ENCODE peak calls at places on chromosomes 4 and X, in six cellular contexts. E is psoas muscle, F is Peyer's patch, P is upper lobe of left lung, W is fibroblast of lung, J is sigmoid colon. Z is an unnamed sample.

GRCh38 chrX:132092439-132093065 is 35.3 kb downstream of the FRMD7 start:
- DNase-seq in W (peak), J (no peak), F (peak), E (no peak), P (no peak), Z (no peak)

GRCh38 chrX:135973025-135973547 is 702 bp downstream of the MMGT1 start:
- DNase-seq in J (no peak), W (no peak), P (no peak), F (peak), E (no peak), Z (no peak)

GRCh38 chr4:7156273-7157139 is 35.8 kb upstream of the SORCS2 start:
- DNase-seq in J (peak), F (peak), E (peak), W (peak), P (no peak), Z (peak)

GRCh38 chrX:53356186-53356585 is 66.3 kb downstream of the SMC1A start:
- DNase-seq in W (no peak), P (peak), J (no peak), F (no peak), E (no peak), Z (no peak)

GRCh38 chr4:66235876-66236275 is 565.6 kb upstream of the EPHA5 start:
- DNase-seq in J (no peak), E (no peak), F (no peak), W (no peak), P (no peak), Z (no peak)

GRCh38 chr4:179678093-179678804 is 2236.0 kb upstream of the AGA start:
- DNase-seq in P (no peak), J (no peak), E (no peak), F (no peak), W (peak), Z (no peak)

GRCh38 chr4:33924239-33924638 is 2320.1 kb downstream of the ARAP2 start:
- DNase-seq in J (no peak), W (peak), E (no peak), F (no peak), P (no peak), Z (no peak)

GRCh38 chr4:1604706-1605205 is 79.4 kb downstream of the FAM53A start:
- DNase-seq in P (no peak), J (peak), W (no peak), E (peak), F (peak), Z (no peak)

GRCh38 chrX:151830911-151831310 is 81.8 kb upstream of the MAGEA4 start:
- DNase-seq in J (no peak), W (peak), F (no peak), P (no peak), E (no peak), Z (no peak)

GRCh38 chr4:86822136-86822535 is 27.0 kb downstream of the SLC10A6 start:
- DNase-seq in E (no peak), J (no peak), P (no peak), F (no peak), W (peak), Z (no peak)

GRCh38 chrX:2656243-2656836 is 34.8 kb upstream of the CD99 start:
- DNase-seq in P (no peak), F (no peak), W (no peak), J (no peak), E (no peak), Z (no peak)

GRCh38 chr4:110442309-110442708 is 33.6 kb upstream of the ENPEP start:
- DNase-seq in J (no peak), E (no peak), P (no peak), F (peak), W (no peak), Z (no peak)

GRCh38 chr4:104641427-104641826 is 146.7 kb upstream of the CXXC4 start:
- DNase-seq in J (no peak), E (no peak), W (no peak), F (no peak), P (no peak), Z (no peak)

GRCh38 chrX:13667940-13668339 is 15.0 kb downstream of the TCEANC start:
- DNase-seq in W (no peak), P (no peak), E (no peak), J (no peak), F (no peak), Z (no peak)

GRCh38 chrX:71372388-71372787 is 6.2 kb downstream of the TAF1 start:
- DNase-seq in P (no peak), F (no peak), J (no peak), W (no peak), E (no peak), Z (no peak)

GRCh38 chr4:157514711-157515110 is 294.2 kb downstream of the GRIA2 start:
- DNase-seq in P (no peak), J (no peak), F (no peak), W (no peak), E (no peak), Z (no peak)

GRCh38 chr4:151675366-151676060 is 85.3 kb downstream of the GATB start:
- DNase-seq in J (no peak), P (no peak), E (no peak), F (no peak), W (no peak), Z (no peak)

GRCh38 chr4:84596826-84597225 is 13.9 kb downstream of the CDS1 start:
- DNase-seq in J (no peak), E (no peak), P (no peak), W (no peak), F (peak), Z (no peak)

GRCh38 chr4:38600575-38600974 is 63.4 kb upstream of the KLF3 start:
- DNase-seq in P (no peak), E (no peak), F (no peak), W (no peak), J (no peak), Z (no peak)

GRCh38 chrX:17680732-17681413 is 56.4 kb upstream of the SCML1 start:
- DNase-seq in P (no peak), F (no peak), W (no peak), J (no peak), E (no peak), Z (no peak)

GRCh38 chr4:13705521-13706035 is 78.1 kb upstream of the BOD1L1 start:
- DNase-seq in W (no peak), E (no peak), F (peak), P (no peak), J (no peak), Z (no peak)

GRCh38 chrX:153583433-153583832 is 15.5 kb downstream of the CCNQ start:
- DNase-seq in W (peak), E (no peak), J (no peak), F (no peak), P (no peak), Z (no peak)

GRCh38 chr4:182246401-182247205 is 3.4 kb downstream of the TENM3 start:
- DNase-seq in W (peak), F (no peak), P (no peak), E (no peak), J (no peak), Z (no peak)
- TF ChIP-seq CTCF in W (no peak), F (no peak), P (no peak), E (no peak), J (no peak), Z (no peak)

GRCh38 chr4:184384056-184384809 is 90.1 kb downstream of the IRF2 start:
- DNase-seq in W (peak), F (peak), E (no peak), J (peak), P (no peak), Z (no peak)

GRCh38 chr4:184386271-184386781 is 88.0 kb downstream of the IRF2 start:
- DNase-seq in P (no peak), F (peak), J (no peak), W (no peak), E (no peak), Z (no peak)

GRCh38 chr4:184383497-184384055 is 90.8 kb downstream of the IRF2 start:
- DNase-seq in J (peak), E (no peak), W (peak), F (peak), P (no peak), Z (no peak)

GRCh38 chr4:184385705-184386141 is 88.6 kb downstream of the IRF2 start:
- DNase-seq in W (no peak), F (peak), P (no peak), J (peak), E (no peak), Z (no peak)

DNA sequence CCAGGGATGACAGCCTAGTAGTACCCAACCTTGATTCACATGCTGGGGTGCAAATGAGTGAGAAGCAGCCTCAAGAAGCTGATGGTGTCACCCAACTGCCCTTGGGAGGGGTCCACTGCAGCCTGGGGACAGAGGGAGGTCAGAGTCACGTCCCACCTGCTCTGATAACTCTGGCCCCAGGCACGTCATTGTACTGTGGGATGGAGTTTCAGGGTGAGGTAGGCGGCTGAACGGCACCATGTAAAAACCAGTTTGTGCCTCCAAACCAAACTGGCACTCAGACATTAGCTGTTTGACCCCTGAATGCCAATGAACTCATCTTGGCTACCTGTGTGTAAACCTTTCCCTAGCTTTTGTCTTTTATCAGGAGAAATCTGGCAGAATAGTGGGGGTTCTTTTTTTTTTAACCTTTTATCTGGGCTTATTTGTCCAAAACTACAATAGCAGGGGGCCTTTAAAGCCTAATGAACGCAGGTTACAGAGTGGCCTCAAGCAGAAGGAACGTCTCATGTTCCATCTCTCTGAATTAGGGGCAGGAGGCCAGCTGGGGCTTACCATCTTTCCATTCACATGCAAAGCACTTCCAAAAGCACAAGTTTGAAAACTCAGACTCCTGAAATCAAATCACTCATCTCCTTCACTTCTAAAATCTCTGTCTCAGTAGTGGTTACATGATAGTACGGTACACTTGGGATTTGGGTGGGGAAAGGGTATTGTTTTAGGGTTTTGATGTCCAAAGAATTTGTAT is 89.4 kb downstream of the IRF2 start:
- DNase-seq in E (no peak), F (no peak), W (no peak), P (no peak), J (no peak), Z (no peak)
- H3K4me3 ChIP-seq in E (peak), F (no peak), W (peak), P (no peak), J (no peak), Z (peak)

DNA sequence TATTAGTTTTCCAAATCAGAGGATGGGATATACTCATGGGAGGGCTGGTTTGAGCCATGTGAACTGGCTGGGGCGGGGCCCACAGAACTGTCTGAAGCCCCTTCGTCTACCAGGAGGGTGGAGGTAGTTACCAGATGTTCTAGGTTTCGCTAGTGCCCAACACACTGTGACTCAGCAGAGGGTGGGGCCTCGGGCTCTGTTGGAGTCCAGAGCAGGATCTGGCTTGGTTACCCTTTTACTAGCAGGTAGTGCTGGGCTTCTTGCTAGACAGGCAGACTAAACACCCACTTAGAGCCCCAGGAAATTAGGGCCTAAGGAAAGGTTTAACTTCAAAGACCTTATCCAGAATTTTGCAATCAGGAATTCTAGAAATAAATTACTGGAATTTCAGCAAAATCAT is 56.2 kb upstream of the CHRDL1 start:
- DNase-seq in E (peak), J (no peak), W (peak), F (no peak), P (no peak), Z (no peak)
- H3K27ac ChIP-seq in E (no peak), J (no peak), W (no peak), F (no peak), P (no peak), Z (no peak)

GRCh38 chrX:51641421-51642021 is 22.8 kb upstream of the CENPVL3 start:
- DNase-seq in P (no peak), F (no peak), J (no peak), W (peak), E (no peak), Z (no peak)
- TF ChIP-seq CTCF in P (no peak), F (no peak), J (peak), W (peak), E (peak), Z (no peak)

GRCh38 chr4:56656346-56656643 is 24.8 kb downstream of the HOPX start:
- DNase-seq in P (peak), J (no peak), E (peak), F (peak), W (no peak), Z (no peak)

GRCh38 chr4:56654238-56654632 is 26.9 kb downstream of the HOPX start:
- DNase-seq in J (no peak), E (no peak), F (peak), W (peak), P (no peak), Z (no peak)

GRCh38 chr4:56653461-56654237 is 27.4 kb downstream of the HOPX start:
- DNase-seq in J (no peak), P (no peak), W (peak), E (no peak), F (peak), Z (no peak)

GRCh38 chr4:56655627-56656345 is 25.3 kb downstream of the HOPX start:
- DNase-seq in P (peak), J (no peak), W (no peak), E (peak), F (peak), Z (no peak)

DNA sequence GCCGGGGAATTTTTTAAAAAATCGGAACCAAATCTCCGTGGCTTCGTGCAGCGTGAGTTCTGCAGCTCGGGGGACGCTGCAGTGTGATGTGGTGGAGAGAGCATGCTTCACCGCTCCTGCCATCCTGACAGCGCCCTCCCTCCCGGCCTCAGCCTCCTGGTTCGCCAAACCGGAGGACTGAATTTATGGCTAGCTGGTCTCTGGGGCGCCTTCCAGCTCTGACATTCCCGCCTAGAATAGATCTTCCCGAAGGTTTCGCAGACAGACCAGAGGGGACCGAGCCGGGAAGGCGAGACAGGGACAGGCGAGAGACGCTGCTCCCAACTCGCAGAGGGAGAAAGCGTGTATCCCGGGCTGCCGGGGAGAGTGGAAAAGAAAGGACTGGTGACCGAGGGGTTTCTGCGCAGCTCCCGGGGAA is 25.9 kb downstream of the HOPX start:
- DNase-seq in W (peak), E (peak), F (peak), J (peak), P (no peak), Z (no peak)
- H3K4me3 ChIP-seq in W (peak), E (peak), F (peak), J (peak), P (peak), Z (peak)

GRCh38 chr4:11634283-11634682 is 205.6 kb upstream of the HS3ST1 start:
- DNase-seq in E (no peak), P (no peak), W (no peak), J (no peak), F (peak), Z (no peak)

GRCh38 chr4:11632488-11632887 is 203.8 kb upstream of the HS3ST1 start:
- DNase-seq in J (no peak), F (no peak), E (no peak), W (no peak), P (no peak), Z (no peak)

GRCh38 chr4:11631416-11631815 is 202.7 kb upstream of the HS3ST1 start:
- DNase-seq in W (no peak), J (no peak), F (no peak), E (no peak), P (no peak), Z (no peak)

GRCh38 chr4:11633435-11633834 is 204.7 kb upstream of the HS3ST1 start:
- DNase-seq in P (no peak), E (no peak), W (no peak), F (no peak), J (no peak), Z (no peak)

DNA sequence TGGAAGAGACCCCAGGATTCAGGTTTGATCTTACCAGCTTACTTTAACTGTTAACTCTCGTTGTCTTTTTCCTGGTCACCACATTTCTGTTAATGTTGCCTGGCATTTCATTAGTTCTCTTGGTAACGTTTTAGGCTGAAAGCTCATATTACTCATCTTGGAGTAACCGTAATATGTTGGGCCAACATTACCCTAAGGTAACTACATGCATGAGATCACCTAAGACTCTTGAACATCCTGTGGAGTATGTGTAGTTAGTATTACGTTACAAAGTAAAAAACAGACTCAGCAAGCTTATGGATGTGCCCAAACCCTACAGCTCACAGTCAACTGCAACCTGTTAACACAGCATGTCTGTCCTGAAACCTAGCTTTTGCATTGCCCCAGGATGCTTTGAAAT is 203.3 kb upstream of the HS3ST1 start:
- DNase-seq in E (no peak), P (no peak), J (no peak), W (no peak), F (no peak), Z (no peak)
- H3K27ac ChIP-seq in E (no peak), P (no peak), J (no peak), W (no peak), F (no peak), Z (no peak)